ENCODE peak calls at places on chromosomes 1 and 21, in six cellular contexts. One of them, this sample, is unnamed.

GRCh38 chr1:156432109-156433018 is 63.4 kb downstream of the RHBG start:
- DNase-seq in adrenal gland: no peak
- DNase-seq in PC-3: no peak
- DNase-seq in psoas muscle: no peak
- DNase-seq in RWPE2: no peak
- DNase-seq in tibial nerve: no peak
- DNase-seq in this sample: no peak

GRCh38 chr1:58529288-58529687 is 17.2 kb downstream of the OMA1 start:
- DNase-seq in PC-3: no peak
- DNase-seq in adrenal gland: no peak
- DNase-seq in tibial nerve: no peak
- DNase-seq in RWPE2: no peak
- DNase-seq in psoas muscle: no peak
- DNase-seq in this sample: no peak

GRCh38 chr1:213651077-213651476 is 336.7 kb upstream of the PROX1 start:
- DNase-seq in psoas muscle: no peak
- DNase-seq in adrenal gland: no peak
- DNase-seq in RWPE2: no peak
- DNase-seq in tibial nerve: no peak
- DNase-seq in PC-3: no peak
- DNase-seq in this sample: no peak

GRCh38 chr1:1212780-1213152 is 1.2 kb downstream of the TNFRSF4 start:
- DNase-seq in psoas muscle: peak; percentile 57
- DNase-seq in RWPE2: no peak
- DNase-seq in tibial nerve: no peak
- DNase-seq in adrenal gland: no peak
- DNase-seq in PC-3: no peak
- DNase-seq in this sample: no peak

GRCh38 chr1:222777977-222778376 is 36.9 kb upstream of the DISP1 start:
- DNase-seq in RWPE2: no peak
- DNase-seq in adrenal gland: no peak
- DNase-seq in psoas muscle: no peak
- DNase-seq in tibial nerve: no peak
- DNase-seq in PC-3: peak; percentile 94
- DNase-seq in this sample: peak; percentile 61

GRCh38 chr1:224411766-224412165 is 22.8 kb downstream of the WDR26 start:
- DNase-seq in PC-3: no peak
- DNase-seq in psoas muscle: no peak
- DNase-seq in adrenal gland: no peak
- DNase-seq in RWPE2: no peak
- DNase-seq in tibial nerve: no peak
- DNase-seq in this sample: no peak

GRCh38 chr1:173392895-173393654 is 84.1 kb upstream of the PRDX6 start:
- DNase-seq in psoas muscle: no peak
- DNase-seq in RWPE2: no peak
- DNase-seq in adrenal gland: peak; percentile 67
- DNase-seq in tibial nerve: no peak
- DNase-seq in PC-3: peak; percentile 97
- DNase-seq in this sample: peak; percentile 15

GRCh38 chr1:1554550-1554925 is 14.1 kb upstream of the TMEM240 start:
- DNase-seq in adrenal gland: no peak
- DNase-seq in RWPE2: no peak
- DNase-seq in psoas muscle: no peak
- DNase-seq in tibial nerve: no peak
- DNase-seq in PC-3: no peak
- DNase-seq in this sample: no peak

GRCh38 chr1:151716771-151717631 is at the start of gene CELF3:
- DNase-seq in adrenal gland: no peak
- DNase-seq in tibial nerve: no peak
- DNase-seq in psoas muscle: no peak
- DNase-seq in RWPE2: no peak
- DNase-seq in PC-3: no peak
- DNase-seq in this sample: no peak

GRCh38 chr1:94875794-94876193 is 51.1 kb downstream of the CNN3 start:
- DNase-seq in PC-3: no peak
- DNase-seq in RWPE2: no peak
- DNase-seq in tibial nerve: no peak
- DNase-seq in adrenal gland: no peak
- DNase-seq in psoas muscle: no peak
- DNase-seq in this sample: no peak

GRCh38 chr1:53608071-53608470 is 130.9 kb downstream of the GLIS1 start:
- DNase-seq in psoas muscle: no peak
- DNase-seq in adrenal gland: no peak
- DNase-seq in PC-3: no peak
- DNase-seq in tibial nerve: no peak
- DNase-seq in RWPE2: no peak
- DNase-seq in this sample: no peak

GRCh38 chr21:32306021-32306780 is 7.5 kb downstream of the MRAP start:
- DNase-seq in PC-3: no peak
- DNase-seq in psoas muscle: no peak
- DNase-seq in adrenal gland: no peak
- DNase-seq in RWPE2: no peak
- DNase-seq in tibial nerve: no peak
- DNase-seq in this sample: no peak

GRCh38 chr1:151936203-151936602 is 26.9 kb upstream of the THEM4 start:
- DNase-seq in RWPE2: no peak
- DNase-seq in adrenal gland: no peak
- DNase-seq in psoas muscle: no peak
- DNase-seq in tibial nerve: no peak
- DNase-seq in PC-3: peak; percentile 45
- DNase-seq in this sample: no peak

GRCh38 chr1:150820710-150821521 is 12.9 kb upstream of the CTSK start:
- DNase-seq in PC-3: peak; percentile 74
- DNase-seq in tibial nerve: no peak
- DNase-seq in RWPE2: no peak
- DNase-seq in psoas muscle: no peak
- DNase-seq in adrenal gland: no peak
- DNase-seq in this sample: no peak

GRCh38 chr1:28437924-28438699 is 67.7 kb upstream of the RCC1 start:
- DNase-seq in adrenal gland: peak; percentile 93
- DNase-seq in RWPE2: peak; percentile 93
- DNase-seq in psoas muscle: peak; percentile 81
- DNase-seq in PC-3: peak; percentile 97
- DNase-seq in tibial nerve: peak; percentile 40
- DNase-seq in this sample: peak; percentile 98

GRCh38 chr1:48106049-48106448 is 108.9 kb upstream of the TRABD2B start:
- DNase-seq in tibial nerve: no peak
- DNase-seq in RWPE2: no peak
- DNase-seq in psoas muscle: no peak
- DNase-seq in adrenal gland: no peak
- DNase-seq in PC-3: no peak
- DNase-seq in this sample: no peak

GRCh38 chr1:156062189-156062588 is 1.2 kb downstream of the RAB25 start:
- DNase-seq in RWPE2: no peak
- DNase-seq in tibial nerve: no peak
- DNase-seq in PC-3: peak; percentile 50
- DNase-seq in psoas muscle: no peak
- DNase-seq in adrenal gland: no peak
- DNase-seq in this sample: no peak

GRCh38 chr1:224668991-224669390 is 52.9 kb downstream of the CNIH3 start:
- DNase-seq in RWPE2: no peak
- DNase-seq in PC-3: no peak
- DNase-seq in adrenal gland: peak; percentile 35
- DNase-seq in psoas muscle: no peak
- DNase-seq in tibial nerve: no peak
- DNase-seq in this sample: no peak

GRCh38 chr1:156490401-156491032 is 10.1 kb downstream of the MEF2D start:
- DNase-seq in psoas muscle: no peak
- DNase-seq in RWPE2: no peak
- DNase-seq in PC-3: no peak
- DNase-seq in tibial nerve: no peak
- DNase-seq in adrenal gland: peak; percentile 78
- DNase-seq in this sample: no peak

GRCh38 chr1:167442142-167442848 is 76.0 kb downstream of the CD247 start:
- DNase-seq in tibial nerve: peak; percentile 74
- DNase-seq in psoas muscle: peak; percentile 85
- DNase-seq in adrenal gland: peak; percentile 86
- DNase-seq in PC-3: peak; percentile 99
- DNase-seq in RWPE2: peak; percentile 79
- DNase-seq in this sample: peak; percentile 39

GRCh38 chr1:198335663-198336062 is 178.9 kb downstream of the NEK7 start:
- DNase-seq in tibial nerve: no peak
- DNase-seq in RWPE2: no peak
- DNase-seq in adrenal gland: no peak
- DNase-seq in psoas muscle: no peak
- DNase-seq in PC-3: no peak
- DNase-seq in this sample: no peak

GRCh38 chr1:27454610-27455009 is 35.4 kb downstream of the WASF2 start:
- DNase-seq in adrenal gland: no peak
- DNase-seq in psoas muscle: no peak
- DNase-seq in tibial nerve: no peak
- DNase-seq in RWPE2: no peak
- DNase-seq in PC-3: no peak
- DNase-seq in this sample: no peak

GRCh38 chr1:180002437-180002836 is 47.8 kb downstream of the CEP350 start:
- DNase-seq in adrenal gland: no peak
- DNase-seq in RWPE2: no peak
- DNase-seq in tibial nerve: no peak
- DNase-seq in psoas muscle: no peak
- DNase-seq in PC-3: no peak
- DNase-seq in this sample: no peak

GRCh38 chr1:15314328-15315281 is 67.6 kb downstream of the FHAD1 start:
- DNase-seq in psoas muscle: no peak
- DNase-seq in RWPE2: no peak
- DNase-seq in adrenal gland: no peak
- DNase-seq in PC-3: no peak
- DNase-seq in tibial nerve: no peak
- DNase-seq in this sample: no peak

GRCh38 chr21:26587621-26588260 is 14.7 kb upstream of the CYYR1 start:
- DNase-seq in RWPE2: no peak
- DNase-seq in psoas muscle: no peak
- DNase-seq in tibial nerve: no peak
- DNase-seq in PC-3: peak; percentile 91
- DNase-seq in adrenal gland: peak; percentile 60
- DNase-seq in this sample: peak; percentile 52

GRCh38 chr1:113742515-113742914 is 16.8 kb downstream of the PHTF1 start:
- DNase-seq in adrenal gland: no peak
- DNase-seq in psoas muscle: no peak
- DNase-seq in tibial nerve: no peak
- DNase-seq in RWPE2: no peak
- DNase-seq in PC-3: no peak
- DNase-seq in this sample: no peak
- TF ChIP-seq CTCF in adrenal gland: no peak
- TF ChIP-seq CTCF in psoas muscle: no peak
- TF ChIP-seq CTCF in tibial nerve: no peak
- TF ChIP-seq CTCF in RWPE2: no peak
- TF ChIP-seq CTCF in PC-3: no peak
- TF ChIP-seq CTCF in this sample: no peak

GRCh38 chr1:206698990-206699586 is 14.4 kb downstream of the MAPKAPK2 start:
- DNase-seq in RWPE2: peak; percentile 5
- DNase-seq in PC-3: no peak
- DNase-seq in psoas muscle: no peak
- DNase-seq in adrenal gland: no peak
- DNase-seq in tibial nerve: no peak
- DNase-seq in this sample: no peak
- H3K4me1 ChIP-seq in RWPE2: peaks cover 3% of the 10 kb centered on the region
- H3K4me1 ChIP-seq in PC-3: no peaks in the 10 kb centered on the region
- H3K4me1 ChIP-seq in psoas muscle: peaks cover 100% of the 10 kb centered on the region
- H3K4me1 ChIP-seq in adrenal gland: peaks cover 30% of the 10 kb centered on the region
- H3K4me1 ChIP-seq in tibial nerve: no peaks in the 10 kb centered on the region
- H3K4me1 ChIP-seq in this sample: peaks cover 8% of the 10 kb centered on the region

DNA sequence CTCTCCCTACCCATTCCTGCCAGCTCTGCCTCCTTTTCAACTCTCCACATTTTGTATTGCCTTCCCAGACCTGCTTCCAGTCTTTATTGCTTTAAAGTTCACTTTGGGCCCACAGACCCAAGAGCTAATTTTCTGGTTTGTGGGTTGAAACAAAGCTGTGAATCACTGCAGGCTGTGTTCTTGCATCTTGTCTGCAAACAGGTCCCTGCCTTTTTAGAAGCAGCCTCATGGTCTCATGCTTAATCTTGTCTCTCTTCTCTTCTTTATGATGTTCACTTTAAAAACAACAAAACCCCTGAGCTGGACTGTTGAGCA is 3.8 kb downstream of the BTG2 start:
- DNase-seq in tibial nerve: no peak
- DNase-seq in PC-3: no peak
- DNase-seq in RWPE2: no peak
- DNase-seq in psoas muscle: no peak
- DNase-seq in adrenal gland: no peak
- DNase-seq in this sample: no peak
- H3K27me3 ChIP-seq in tibial nerve: no peaks in the 10 kb centered on the region
- H3K27me3 ChIP-seq in PC-3: no peaks in the 10 kb centered on the region
- H3K27me3 ChIP-seq in RWPE2: no peaks in the 10 kb centered on the region
- H3K27me3 ChIP-seq in psoas muscle: no peaks in the 10 kb centered on the region
- H3K27me3 ChIP-seq in adrenal gland: no peaks in the 10 kb centered on the region
- H3K27me3 ChIP-seq in this sample: no peaks in the 10 kb centered on the region

DNA sequence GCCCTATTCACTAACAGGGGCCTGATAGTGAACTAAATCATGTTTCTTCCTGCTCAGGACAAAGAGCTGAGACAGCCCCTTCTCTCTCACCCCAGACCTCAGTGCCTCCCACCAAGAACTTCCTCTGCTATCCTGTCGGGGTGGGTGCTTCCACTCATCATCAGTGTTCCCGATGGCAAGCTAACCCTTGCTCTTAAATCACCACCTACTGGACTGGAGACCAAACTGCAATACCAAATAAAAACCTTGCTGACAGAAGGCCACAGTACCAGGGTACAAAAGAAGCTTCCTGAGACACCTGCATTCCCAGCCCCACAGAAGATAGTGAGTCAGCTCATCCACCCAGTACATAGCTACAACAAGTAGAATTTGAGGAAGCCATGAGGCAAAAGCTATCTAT is 799.5 kb downstream of the LTN1 start:
- DNase-seq in RWPE2: no peak
- DNase-seq in adrenal gland: no peak
- DNase-seq in psoas muscle: no peak
- DNase-seq in PC-3: peak; percentile 14
- DNase-seq in tibial nerve: no peak
- DNase-seq in this sample: no peak
- TF ChIP-seq CTCF in RWPE2: no peak
- TF ChIP-seq CTCF in adrenal gland: no peak
- TF ChIP-seq CTCF in psoas muscle: no peak
- TF ChIP-seq CTCF in PC-3: peak; percentile 39
- TF ChIP-seq CTCF in tibial nerve: no peak
- TF ChIP-seq CTCF in this sample: no peak

GRCh38 chr21:44816761-44817505 is 929 bp downstream of the SUMO3 start:
- DNase-seq in adrenal gland: peak; percentile 35
- DNase-seq in tibial nerve: no peak
- DNase-seq in psoas muscle: no peak
- DNase-seq in PC-3: no peak
- DNase-seq in RWPE2: no peak
- DNase-seq in this sample: no peak

GRCh38 chr21:44819283-44820243 is 1.7 kb upstream of the SUMO3 start:
- DNase-seq in RWPE2: no peak
- DNase-seq in tibial nerve: no peak
- DNase-seq in adrenal gland: no peak
- DNase-seq in psoas muscle: no peak
- DNase-seq in PC-3: no peak
- DNase-seq in this sample: no peak

GRCh38 chr21:44817506-44817880 is 369 bp downstream of the SUMO3 start:
- DNase-seq in adrenal gland: peak; percentile 91
- DNase-seq in psoas muscle: peak; percentile 91
- DNase-seq in RWPE2: peak; percentile 82
- DNase-seq in tibial nerve: peak; percentile 81
- DNase-seq in PC-3: peak; percentile 92
- DNase-seq in this sample: no peak

GRCh38 chr21:44818636-44819011 is 762 bp upstream of the SUMO3 start:
- DNase-seq in adrenal gland: no peak
- DNase-seq in tibial nerve: no peak
- DNase-seq in RWPE2: no peak
- DNase-seq in PC-3: no peak
- DNase-seq in psoas muscle: peak; percentile 34
- DNase-seq in this sample: no peak

GRCh38 chr21:44817914-44818635 is at the start of gene SUMO3:
- DNase-seq in psoas muscle: peak; percentile 86
- DNase-seq in adrenal gland: peak; percentile 72
- DNase-seq in RWPE2: no peak
- DNase-seq in PC-3: peak; percentile 94
- DNase-seq in tibial nerve: peak; percentile 60
- DNase-seq in this sample: no peak
- H3K4me1 ChIP-seq in psoas muscle: peaks cover 13% of the 10 kb centered on the region
- H3K4me1 ChIP-seq in adrenal gland: peaks cover 8% of the 10 kb centered on the region
- H3K4me1 ChIP-seq in RWPE2: no peaks in the 10 kb centered on the region
- H3K4me1 ChIP-seq in PC-3: peaks cover 12% of the 10 kb centered on the region
- H3K4me1 ChIP-seq in tibial nerve: no peaks in the 10 kb centered on the region
- H3K4me1 ChIP-seq in this sample: no peaks in the 10 kb centered on the region